ENCODE peak calls at places on chromosomes 2 and 18, in nine cellular contexts. One of them, this sample, is unnamed.

GRCh38 chr2:105432749-105433148 is 33.9 kb upstream of the FHL2 start:
- DNase-seq in Peyer's patch: no peak
- DNase-seq in SK-N-SH: no peak
- DNase-seq in adrenal gland: peak; percentile 42
- DNase-seq in breast epithelium: no peak
- DNase-seq in lower lobe of right lung: no peak
- DNase-seq in tibial nerve: no peak
- DNase-seq in testis: no peak
- DNase-seq in mammary epithelial cell: peak; percentile 41
- DNase-seq in this sample: no peak

GRCh38 chr2:160703648-160704585 is 210.3 kb upstream of the RBMS1 start:
- DNase-seq in Peyer's patch: peak; percentile 52
- DNase-seq in mammary epithelial cell: no peak
- DNase-seq in lower lobe of right lung: peak; percentile 47
- DNase-seq in SK-N-SH: no peak
- DNase-seq in testis: no peak
- DNase-seq in adrenal gland: no peak
- DNase-seq in breast epithelium: no peak
- DNase-seq in tibial nerve: no peak
- DNase-seq in this sample: no peak

GRCh38 chr2:125455110-125455509 is 1200.8 kb upstream of the GYPC start:
- DNase-seq in breast epithelium: no peak
- DNase-seq in mammary epithelial cell: no peak
- DNase-seq in tibial nerve: no peak
- DNase-seq in adrenal gland: no peak
- DNase-seq in SK-N-SH: no peak
- DNase-seq in lower lobe of right lung: no peak
- DNase-seq in Peyer's patch: no peak
- DNase-seq in testis: no peak
- DNase-seq in this sample: no peak

GRCh38 chr2:206556357-206556949 is 85.8 kb upstream of the FAM237A start:
- DNase-seq in adrenal gland: no peak
- DNase-seq in Peyer's patch: no peak
- DNase-seq in tibial nerve: no peak
- DNase-seq in testis: no peak
- DNase-seq in SK-N-SH: peak; percentile 36
- DNase-seq in mammary epithelial cell: peak; percentile 26
- DNase-seq in breast epithelium: no peak
- DNase-seq in lower lobe of right lung: no peak
- DNase-seq in this sample: no peak

GRCh38 chr2:216721141-216721540 is 25.8 kb upstream of the IGFBP5 start:
- DNase-seq in testis: no peak
- DNase-seq in tibial nerve: no peak
- DNase-seq in adrenal gland: no peak
- DNase-seq in SK-N-SH: no peak
- DNase-seq in Peyer's patch: no peak
- DNase-seq in mammary epithelial cell: no peak
- DNase-seq in lower lobe of right lung: no peak
- DNase-seq in breast epithelium: no peak
- DNase-seq in this sample: no peak

GRCh38 chr2:43467889-43468288 is 127.9 kb downstream of the THADA start:
- DNase-seq in mammary epithelial cell: peak; percentile 74
- DNase-seq in Peyer's patch: no peak
- DNase-seq in SK-N-SH: no peak
- DNase-seq in lower lobe of right lung: no peak
- DNase-seq in breast epithelium: no peak
- DNase-seq in adrenal gland: no peak
- DNase-seq in testis: no peak
- DNase-seq in tibial nerve: no peak
- DNase-seq in this sample: no peak

GRCh38 chr18:11884396-11885030 is 23.6 kb downstream of the MPPE1 start:
- DNase-seq in mammary epithelial cell: no peak
- DNase-seq in Peyer's patch: peak; percentile 19
- DNase-seq in lower lobe of right lung: no peak
- DNase-seq in breast epithelium: no peak
- DNase-seq in adrenal gland: no peak
- DNase-seq in tibial nerve: no peak
- DNase-seq in SK-N-SH: no peak
- DNase-seq in testis: no peak
- DNase-seq in this sample: no peak

GRCh38 chr18:21978546-21979170 is 190.7 kb upstream of the GATA6 start:
- DNase-seq in mammary epithelial cell: no peak
- DNase-seq in Peyer's patch: no peak
- DNase-seq in adrenal gland: no peak
- DNase-seq in tibial nerve: no peak
- DNase-seq in lower lobe of right lung: no peak
- DNase-seq in SK-N-SH: no peak
- DNase-seq in breast epithelium: no peak
- DNase-seq in testis: no peak
- DNase-seq in this sample: no peak

GRCh38 chr2:102253140-102253752 is 58.1 kb upstream of the IL1RL1 start:
- DNase-seq in adrenal gland: no peak
- DNase-seq in breast epithelium: no peak
- DNase-seq in tibial nerve: no peak
- DNase-seq in Peyer's patch: no peak
- DNase-seq in SK-N-SH: no peak
- DNase-seq in mammary epithelial cell: peak; percentile 43
- DNase-seq in lower lobe of right lung: no peak
- DNase-seq in testis: no peak
- DNase-seq in this sample: no peak

GRCh38 chr18:32346667-32347066 is 124.0 kb downstream of the GAREM1 start:
- DNase-seq in breast epithelium: no peak
- DNase-seq in mammary epithelial cell: no peak
- DNase-seq in tibial nerve: no peak
- DNase-seq in Peyer's patch: no peak
- DNase-seq in SK-N-SH: no peak
- DNase-seq in testis: no peak
- DNase-seq in lower lobe of right lung: no peak
- DNase-seq in adrenal gland: no peak
- DNase-seq in this sample: no peak

GRCh38 chr18:59101830-59102414 is 37.8 kb upstream of the SEC11C start:
- DNase-seq in mammary epithelial cell: no peak
- DNase-seq in lower lobe of right lung: no peak
- DNase-seq in adrenal gland: no peak
- DNase-seq in Peyer's patch: no peak
- DNase-seq in testis: no peak
- DNase-seq in SK-N-SH: no peak
- DNase-seq in tibial nerve: no peak
- DNase-seq in breast epithelium: no peak
- DNase-seq in this sample: no peak

GRCh38 chr2:44944102-44944951 is 2.8 kb downstream of the SIX3 start:
- DNase-seq in lower lobe of right lung: no peak
- DNase-seq in SK-N-SH: peak; percentile 68
- DNase-seq in tibial nerve: no peak
- DNase-seq in adrenal gland: no peak
- DNase-seq in testis: no peak
- DNase-seq in Peyer's patch: no peak
- DNase-seq in breast epithelium: no peak
- DNase-seq in mammary epithelial cell: no peak
- DNase-seq in this sample: no peak

GRCh38 chr2:194116861-194117260 is 1540.2 kb upstream of the SLC39A10 start:
- DNase-seq in lower lobe of right lung: no peak
- DNase-seq in mammary epithelial cell: peak; percentile 8
- DNase-seq in adrenal gland: no peak
- DNase-seq in SK-N-SH: no peak
- DNase-seq in Peyer's patch: no peak
- DNase-seq in breast epithelium: no peak
- DNase-seq in testis: no peak
- DNase-seq in tibial nerve: no peak
- DNase-seq in this sample: no peak

DNA sequence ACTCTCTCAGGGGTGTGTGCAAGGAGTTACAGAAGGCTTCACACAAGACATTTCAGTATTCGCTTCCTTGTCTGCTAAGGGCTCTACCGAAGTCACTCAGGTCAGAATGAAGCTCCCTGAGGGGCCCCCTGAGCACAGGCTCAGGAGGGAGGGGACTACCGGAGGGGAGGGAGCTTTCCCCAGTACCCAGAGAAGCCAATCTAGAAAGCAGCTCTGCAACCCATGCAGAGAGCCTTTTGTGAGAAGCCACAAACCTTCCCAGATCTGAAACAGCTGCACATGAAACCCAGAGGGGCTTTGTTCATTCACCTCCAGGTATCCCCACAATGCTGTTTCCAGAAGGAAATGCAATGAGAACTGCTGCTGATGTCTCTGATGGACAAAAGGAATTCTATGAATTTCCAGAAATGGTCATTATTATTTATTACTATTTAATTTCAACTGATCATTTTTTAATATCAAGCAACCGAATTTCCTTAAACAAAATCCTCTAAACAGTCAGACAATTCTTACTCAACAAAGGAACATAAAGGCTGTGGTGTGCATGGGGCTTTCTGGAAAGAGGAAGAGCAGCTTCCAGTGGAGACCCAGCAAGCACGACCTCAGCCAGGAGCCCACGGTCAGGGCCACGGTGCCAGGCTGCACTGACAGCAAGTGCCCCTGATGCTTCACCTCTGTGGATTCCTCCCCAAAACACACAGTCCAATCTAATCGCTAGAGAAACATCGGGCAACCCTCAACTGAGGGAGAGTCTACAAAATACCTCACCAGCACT is 42.0 kb downstream of the NDUFA10 start:
- DNase-seq in testis: no peak
- DNase-seq in adrenal gland: no peak
- DNase-seq in Peyer's patch: no peak
- DNase-seq in lower lobe of right lung: no peak
- DNase-seq in breast epithelium: no peak
- DNase-seq in tibial nerve: no peak
- DNase-seq in mammary epithelial cell: no peak
- DNase-seq in SK-N-SH: no peak
- DNase-seq in this sample: no peak
- H3K36me3 ChIP-seq in testis: no peaks in the 10 kb centered on the region
- H3K36me3 ChIP-seq in adrenal gland: no peaks in the 10 kb centered on the region
- H3K36me3 ChIP-seq in Peyer's patch: no peaks in the 10 kb centered on the region
- H3K36me3 ChIP-seq in lower lobe of right lung: peaks cover 83% of the 10 kb centered on the region
- H3K36me3 ChIP-seq in breast epithelium: peaks cover 3% of the 10 kb centered on the region
- H3K36me3 ChIP-seq in tibial nerve: no peaks in the 10 kb centered on the region
- H3K36me3 ChIP-seq in mammary epithelial cell: peaks cover 10% of the 10 kb centered on the region
- H3K36me3 ChIP-seq in SK-N-SH: peaks cover 45% of the 10 kb centered on the region
- H3K36me3 ChIP-seq in this sample: peaks cover 12% of the 10 kb centered on the region

DNA sequence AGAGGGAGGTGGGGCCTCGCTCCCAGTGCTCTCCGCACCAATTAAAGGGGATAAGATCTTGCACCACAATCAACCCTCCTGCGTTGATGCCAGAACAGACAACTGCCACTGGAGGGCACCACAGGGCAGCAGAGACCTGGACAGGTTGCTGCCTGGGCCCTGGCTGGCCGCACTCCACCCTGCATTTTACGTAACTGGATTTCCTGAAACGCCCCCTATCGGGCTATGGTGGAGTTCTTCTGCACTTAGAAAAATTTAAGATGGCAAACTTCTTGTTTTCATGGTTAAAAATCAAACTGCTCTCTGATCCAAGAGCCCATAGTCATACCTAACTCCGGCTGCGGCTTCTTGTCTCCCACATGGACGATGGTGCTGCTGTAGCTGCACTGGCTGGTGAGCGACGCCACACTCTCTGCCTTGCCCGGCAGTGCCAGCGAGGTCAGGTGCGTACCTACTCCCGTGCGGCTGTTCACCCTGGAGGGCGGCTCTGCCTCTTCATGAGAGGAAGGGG is 16.8 kb upstream of the HES6 start:
- DNase-seq in lower lobe of right lung: peak; percentile 92
- DNase-seq in Peyer's patch: peak; percentile 92
- DNase-seq in breast epithelium: peak; percentile 77
- DNase-seq in mammary epithelial cell: peak; percentile 76
- DNase-seq in testis: peak; percentile 91
- DNase-seq in tibial nerve: no peak
- DNase-seq in SK-N-SH: peak; percentile 95
- DNase-seq in adrenal gland: peak; percentile 94
- DNase-seq in this sample: peak; percentile 72
- H3K36me3 ChIP-seq in lower lobe of right lung: peaks cover 95% of the 10 kb centered on the region
- H3K36me3 ChIP-seq in Peyer's patch: no peaks in the 10 kb centered on the region
- H3K36me3 ChIP-seq in breast epithelium: peaks cover 8% of the 10 kb centered on the region
- H3K36me3 ChIP-seq in mammary epithelial cell: no peaks in the 10 kb centered on the region
- H3K36me3 ChIP-seq in testis: peaks cover 3% of the 10 kb centered on the region
- H3K36me3 ChIP-seq in tibial nerve: peaks cover 10% of the 10 kb centered on the region
- H3K36me3 ChIP-seq in SK-N-SH: peaks cover 3% of the 10 kb centered on the region
- H3K36me3 ChIP-seq in adrenal gland: no peaks in the 10 kb centered on the region
- H3K36me3 ChIP-seq in this sample: peaks cover 8% of the 10 kb centered on the region

GRCh38 chr2:118755362-118755761 is 92.1 kb downstream of the EN1 start:
- DNase-seq in tibial nerve: no peak
- DNase-seq in breast epithelium: no peak
- DNase-seq in adrenal gland: no peak
- DNase-seq in SK-N-SH: no peak
- DNase-seq in Peyer's patch: no peak
- DNase-seq in mammary epithelial cell: no peak
- DNase-seq in lower lobe of right lung: no peak
- DNase-seq in testis: no peak
- DNase-seq in this sample: no peak
- H3K36me3 ChIP-seq in tibial nerve: no peaks in the 10 kb centered on the region
- H3K36me3 ChIP-seq in breast epithelium: no peaks in the 10 kb centered on the region
- H3K36me3 ChIP-seq in adrenal gland: no peaks in the 10 kb centered on the region
- H3K36me3 ChIP-seq in SK-N-SH: no peaks in the 10 kb centered on the region
- H3K36me3 ChIP-seq in Peyer's patch: no peaks in the 10 kb centered on the region
- H3K36me3 ChIP-seq in mammary epithelial cell: no peaks in the 10 kb centered on the region
- H3K36me3 ChIP-seq in lower lobe of right lung: no peaks in the 10 kb centered on the region
- H3K36me3 ChIP-seq in testis: no peaks in the 10 kb centered on the region
- H3K36me3 ChIP-seq in this sample: no peaks in the 10 kb centered on the region

GRCh38 chr2:112062894-112063293 is 7.8 kb downstream of the TMEM87B start:
- DNase-seq in Peyer's patch: no peak
- DNase-seq in breast epithelium: no peak
- DNase-seq in SK-N-SH: no peak
- DNase-seq in adrenal gland: no peak
- DNase-seq in tibial nerve: no peak
- DNase-seq in mammary epithelial cell: no peak
- DNase-seq in lower lobe of right lung: no peak
- DNase-seq in testis: no peak
- DNase-seq in this sample: no peak
- H3K36me3 ChIP-seq in Peyer's patch: no peaks in the 10 kb centered on the region
- H3K36me3 ChIP-seq in breast epithelium: no peaks in the 10 kb centered on the region
- H3K36me3 ChIP-seq in SK-N-SH: peaks cover 70% of the 10 kb centered on the region
- H3K36me3 ChIP-seq in adrenal gland: no peaks in the 10 kb centered on the region
- H3K36me3 ChIP-seq in tibial nerve: no peaks in the 10 kb centered on the region
- H3K36me3 ChIP-seq in mammary epithelial cell: peaks cover 17% of the 10 kb centered on the region
- H3K36me3 ChIP-seq in lower lobe of right lung: peaks cover 78% of the 10 kb centered on the region
- H3K36me3 ChIP-seq in testis: no peaks in the 10 kb centered on the region
- H3K36me3 ChIP-seq in this sample: peaks cover 18% of the 10 kb centered on the region

GRCh38 chr18:61651145-61651879 is 241.5 kb downstream of the RNF152 start:
- DNase-seq in Peyer's patch: peak; percentile 56
- DNase-seq in mammary epithelial cell: no peak
- DNase-seq in adrenal gland: no peak
- DNase-seq in lower lobe of right lung: no peak
- DNase-seq in SK-N-SH: peak; percentile 19
- DNase-seq in testis: no peak
- DNase-seq in tibial nerve: no peak
- DNase-seq in breast epithelium: peak; percentile 73
- DNase-seq in this sample: no peak
- H3K36me3 ChIP-seq in Peyer's patch: no peaks in the 10 kb centered on the region
- H3K36me3 ChIP-seq in mammary epithelial cell: no peaks in the 10 kb centered on the region
- H3K36me3 ChIP-seq in adrenal gland: no peaks in the 10 kb centered on the region
- H3K36me3 ChIP-seq in lower lobe of right lung: no peaks in the 10 kb centered on the region
- H3K36me3 ChIP-seq in SK-N-SH: no peaks in the 10 kb centered on the region
- H3K36me3 ChIP-seq in testis: no peaks in the 10 kb centered on the region
- H3K36me3 ChIP-seq in tibial nerve: no peaks in the 10 kb centered on the region
- H3K36me3 ChIP-seq in breast epithelium: no peaks in the 10 kb centered on the region
- H3K36me3 ChIP-seq in this sample: no peaks in the 10 kb centered on the region

This sample was measured in CD8-positive, alpha-beta T cell.